ENCODE peak calls at places on chromosomes 12 and 14, in nine cellular contexts. M is NCI-H774; E is A549; H is naive thymus-derived CD8-positive, alpha-beta T cell; D is COR-L47; G is stimulated activated CD4-positive, alpha-beta T cell treated with anti-CD3 and anti-CD28 coated beads, Interleukin-4, amount 100 ng/mL, for 48 hours; Z is omental fat pad; K is endothelial cell; A is body of pancreas. B is an unnamed sample.

GRCh38 chr14:95564060-95564459 is 29.2 kb downstream of the GLRX5 start:
- DNase-seq in M (no peak), E (no peak), H (no peak), D (no peak), G (no peak), Z (no peak), K (no peak), A (peak; percentile 81), B (no peak)

GRCh38 chr12:98572010-98572409 is 21.5 kb upstream of the SLC25A3 start:
- DNase-seq in M (no peak), E (peak; percentile 32), H (no peak), D (no peak), G (no peak), Z (no peak), K (no peak), A (no peak), B (no peak)

GRCh38 chr12:101570022-101570421 is 24.7 kb upstream of the MYBPC1 start:
- DNase-seq in M (peak; percentile 14), E (no peak), H (no peak), D (peak; percentile 1), G (no peak), Z (no peak), K (no peak), A (peak; percentile 21), B (no peak)

GRCh38 chr14:39097159-39097558 is 5.9 kb downstream of the SEC23A start:
- DNase-seq in M (no peak), E (no peak), H (peak; percentile 46), D (no peak), G (no peak), Z (no peak), K (no peak), A (no peak), B (no peak)

GRCh38 chr12:123523518-123523917 is 10.0 kb downstream of the RILPL1 start:
- DNase-seq in M (no peak), E (no peak), H (no peak), D (no peak), G (no peak), Z (no peak), K (no peak), A (no peak), B (no peak)

GRCh38 chr12:16605666-16606116 is 271 bp downstream of the LMO3 start:
- DNase-seq in M (peak; percentile 77), E (no peak), H (no peak), D (peak; percentile 29), G (no peak), Z (no peak), K (no peak), A (peak; percentile 30), B (peak; percentile 82)

GRCh38 chr12:339557-340195 is 49.4 kb downstream of the KDM5A start:
- DNase-seq in M (peak; percentile 54), E (no peak), H (no peak), D (no peak), G (no peak), Z (no peak), K (no peak), A (peak; percentile 66), B (peak; percentile 40)

GRCh38 chr12:95574030-95574429 is 22.8 kb upstream of the USP44 start:
- DNase-seq in M (no peak), E (no peak), H (no peak), D (no peak), G (no peak), Z (no peak), K (no peak), A (no peak), B (no peak)

GRCh38 chr12:118866346-118866745 is 115.0 kb upstream of the SRRM4 start:
- DNase-seq in M (no peak), E (no peak), H (no peak), D (no peak), G (no peak), Z (no peak), K (peak; percentile 26), A (no peak), B (no peak)

GRCh38 chr12:82097438-82097837 is 260.7 kb downstream of the CCDC59 start:
- DNase-seq in M (no peak), E (no peak), H (no peak), D (no peak), G (no peak), Z (no peak), K (no peak), A (no peak), B (no peak)

GRCh38 chr12:14026536-14026935 is 45.1 kb upstream of the GRIN2B start:
- DNase-seq in M (no peak), E (no peak), H (no peak), D (no peak), G (no peak), Z (no peak), K (no peak), A (no peak), B (no peak)

GRCh38 chr14:20998674-20999366 is at the start of gene SLC39A2:
- DNase-seq in M (no peak), E (no peak), H (no peak), D (no peak), G (no peak), Z (no peak), K (no peak), A (peak; percentile 38), B (no peak)

GRCh38 chr14:38070213-38070612 is 137.5 kb upstream of the SSTR1 start:
- DNase-seq in M (no peak), E (no peak), H (no peak), D (no peak), G (no peak), Z (no peak), K (no peak), A (no peak), B (no peak)

GRCh38 chr14:57480044-57480443 is 13.6 kb downstream of the CCDC198 start:
- DNase-seq in M (no peak), E (no peak), H (no peak), D (no peak), G (no peak), Z (no peak), K (no peak), A (no peak), B (no peak)

GRCh38 chr12:70692681-70693288 is 55.6 kb upstream of the PTPRB start:
- DNase-seq in M (no peak), E (peak; percentile 17), H (no peak), D (peak; percentile 15), G (no peak), Z (no peak), K (no peak), A (no peak), B (peak; percentile 14)

B was measured in NCI-H510A treated with DMSO at 0.1 percent for 48 hours.